ENCODE peak calls at places on chromosomes 2 and 18, in nine cellular contexts. D, M, E, K, A, C, R, Y and F are unnamed samples. For H3K4me1, the result is how much of the 10 kb centered on the place peaks cover.

GRCh38 chr18:45589559-45590041 is 25.7 kb upstream of the SLC14A2 start:
- DNase-seq in D (no peak), M (no peak), E (peak), K (no peak), A (no peak), C (no peak), R (peak), Y (no peak), F (no peak)

GRCh38 chr2:152716805-152717241 is 438 bp downstream of the PRPF40A start:
- DNase-seq in D (no peak), M (peak), E (peak), K (no peak), A (no peak), C (peak), R (no peak), Y (peak), F (peak)

GRCh38 chr2:18433872-18434271 is 126.6 kb downstream of the RDH14 start:
- DNase-seq in D (no peak), M (no peak), E (no peak), K (no peak), A (no peak), C (no peak), R (no peak), Y (no peak), F (no peak)

GRCh38 chr2:185471441-185471840 is 267.2 kb upstream of the FSIP2 start:
- DNase-seq in D (no peak), M (no peak), E (no peak), K (no peak), A (no peak), C (no peak), R (no peak), Y (no peak), F (no peak)

GRCh38 chr2:32135409-32135808 is 30.3 kb upstream of the SLC30A6 start:
- DNase-seq in D (no peak), M (peak), E (peak), K (peak), A (no peak), C (no peak), R (peak), Y (peak), F (peak)

GRCh38 chr2:8454797-8455196 is 227.1 kb upstream of the ID2 start:
- DNase-seq in D (no peak), M (no peak), E (no peak), K (no peak), A (no peak), C (no peak), R (no peak), Y (no peak), F (no peak)

GRCh38 chr18:42640160-42640559 is 475.3 kb downstream of the RIT2 start:
- DNase-seq in D (no peak), M (no peak), E (peak), K (no peak), A (no peak), C (no peak), R (no peak), Y (peak), F (no peak)

GRCh38 chr2:58853420-58853819 is 612.3 kb upstream of the FANCL start:
- DNase-seq in D (no peak), M (no peak), E (no peak), K (no peak), A (no peak), C (no peak), R (no peak), Y (no peak), F (no peak)

GRCh38 chr18:75063196-75063595 is 145.7 kb downstream of the PTGR3 start:
- DNase-seq in D (no peak), M (no peak), E (no peak), K (no peak), A (no peak), C (no peak), R (no peak), Y (no peak), F (no peak)

GRCh38 chr2:202521470-202521869 is 113.3 kb upstream of the FAM117B start:
- DNase-seq in D (no peak), M (no peak), E (no peak), K (no peak), A (no peak), C (no peak), R (no peak), Y (no peak), F (no peak)

GRCh38 chr2:36963106-36963505 is 3.2 kb downstream of the STRN start:
- DNase-seq in D (no peak), M (no peak), E (no peak), K (no peak), A (no peak), C (no peak), R (no peak), Y (peak), F (no peak)

GRCh38 chr2:6960659-6961058 is 43.4 kb downstream of the RNF144A start:
- DNase-seq in D (peak), M (no peak), E (peak), K (no peak), A (no peak), C (peak), R (peak), Y (peak), F (no peak)

GRCh38 chr18:55868909-55869308 is 280.9 kb upstream of the TCF4 start:
- DNase-seq in D (no peak), M (no peak), E (peak), K (no peak), A (no peak), C (no peak), R (no peak), Y (no peak), F (no peak)

GRCh38 chr2:21676056-21676455 is 552.3 kb downstream of the TDRD15 start:
- DNase-seq in D (no peak), M (no peak), E (no peak), K (no peak), A (no peak), C (no peak), R (no peak), Y (no peak), F (no peak)

DNA sequence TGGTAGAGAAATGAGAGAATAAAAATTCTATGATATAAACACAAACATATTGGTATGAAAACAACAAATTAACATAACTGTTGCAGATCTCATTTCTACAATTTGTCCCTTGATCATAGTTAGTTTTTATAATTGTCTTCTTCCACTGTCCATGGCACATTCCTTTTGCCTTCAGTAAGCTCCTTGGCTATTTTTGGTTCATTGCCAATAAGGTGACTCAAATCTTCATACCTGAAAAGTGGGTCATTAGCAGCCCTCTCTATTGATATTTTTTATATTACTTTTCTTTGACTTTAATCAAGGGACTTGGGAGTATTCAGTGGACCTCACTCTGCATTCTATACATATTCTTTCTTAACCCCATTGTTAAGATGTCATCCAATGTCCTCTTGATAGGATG is 552.9 kb downstream of the TDRD15 start:
- DNase-seq in D (no peak), M (no peak), E (peak), K (no peak), A (no peak), C (no peak), R (no peak), Y (no peak), F (no peak)
- H3K4me3 ChIP-seq in D (no peak), M (no peak), E (no peak), K (no peak), A (no peak), C (no peak), R (no peak), Y (no peak), F (no peak)

GRCh38 chr2:54417577-54417976 is 38.5 kb upstream of the SPTBN1 start:
- DNase-seq in D (no peak), M (no peak), E (no peak), K (no peak), A (no peak), C (peak), R (no peak), Y (no peak), F (no peak)
- H3K4me1 ChIP-seq in D (under half), M (under half), E (under half), K (under half), A (under half), C (under half), R (under half), Y (under half), F (under half)

GRCh38 chr2:5698171-5698570 is 6.0 kb downstream of the SOX11 start:
- DNase-seq in D (no peak), M (no peak), E (no peak), K (no peak), A (no peak), C (no peak), R (no peak), Y (no peak), F (no peak)

GRCh38 chr2:5697554-5697953 is 5.4 kb downstream of the SOX11 start:
- DNase-seq in D (no peak), M (no peak), E (no peak), K (no peak), A (no peak), C (no peak), R (no peak), Y (no peak), F (no peak)

GRCh38 chr2:5695641-5696350 is 3.6 kb downstream of the SOX11 start:
- DNase-seq in D (no peak), M (no peak), E (peak), K (no peak), A (no peak), C (no peak), R (peak), Y (peak), F (no peak)

GRCh38 chr2:5696351-5696740 is 4.2 kb downstream of the SOX11 start:
- DNase-seq in D (no peak), M (no peak), E (peak), K (no peak), A (no peak), C (no peak), R (peak), Y (no peak), F (no peak)

GRCh38 chr2:5696741-5697521 is 4.7 kb downstream of the SOX11 start:
- DNase-seq in D (no peak), M (no peak), E (peak), K (no peak), A (no peak), C (no peak), R (peak), Y (peak), F (no peak)
- H3K4me3 ChIP-seq in D (no peak), M (no peak), E (peak), K (no peak), A (peak), C (no peak), R (peak), Y (peak), F (no peak)

GRCh38 chr2:47300609-47301276 is 102.2 kb upstream of the MSH2 start:
- DNase-seq in D (peak), M (peak), E (no peak), K (no peak), A (no peak), C (no peak), R (no peak), Y (no peak), F (no peak)

GRCh38 chr2:47302308-47302707 is 100.6 kb upstream of the MSH2 start:
- DNase-seq in D (no peak), M (no peak), E (no peak), K (no peak), A (no peak), C (no peak), R (no peak), Y (no peak), F (no peak)

GRCh38 chr2:47300081-47300480 is 102.9 kb upstream of the MSH2 start:
- DNase-seq in D (no peak), M (no peak), E (no peak), K (no peak), A (no peak), C (no peak), R (no peak), Y (no peak), F (peak)

GRCh38 chr2:47301731-47302130 is 101.2 kb upstream of the MSH2 start:
- DNase-seq in D (no peak), M (no peak), E (no peak), K (no peak), A (no peak), C (no peak), R (no peak), Y (no peak), F (no peak)

GRCh38 chr2:47301277-47301618 is 101.7 kb upstream of the MSH2 start:
- DNase-seq in D (no peak), M (no peak), E (no peak), K (no peak), A (no peak), C (no peak), R (no peak), Y (no peak), F (no peak)
- H3K4me1 ChIP-seq in D (under half), M (under half), E (under half), K (under half), A (under half), C (under half), R (under half), Y (under half), F (half or more)

GRCh38 chr2:142020368-142020767 is 110.4 kb downstream of the LRP1B start:
- DNase-seq in D (no peak), M (no peak), E (peak), K (no peak), A (no peak), C (no peak), R (no peak), Y (no peak), F (no peak)

GRCh38 chr2:142030735-142031134 is 100.1 kb downstream of the LRP1B start:
- DNase-seq in D (no peak), M (no peak), E (no peak), K (no peak), A (no peak), C (no peak), R (no peak), Y (no peak), F (no peak)

GRCh38 chr2:142025394-142025793 is 105.4 kb downstream of the LRP1B start:
- DNase-seq in D (no peak), M (no peak), E (no peak), K (no peak), A (no peak), C (no peak), R (no peak), Y (no peak), F (no peak)
- H3K4me3 ChIP-seq in D (no peak), M (no peak), E (no peak), K (no peak), A (no peak), C (no peak), R (no peak), Y (no peak), F (no peak)

DNA sequence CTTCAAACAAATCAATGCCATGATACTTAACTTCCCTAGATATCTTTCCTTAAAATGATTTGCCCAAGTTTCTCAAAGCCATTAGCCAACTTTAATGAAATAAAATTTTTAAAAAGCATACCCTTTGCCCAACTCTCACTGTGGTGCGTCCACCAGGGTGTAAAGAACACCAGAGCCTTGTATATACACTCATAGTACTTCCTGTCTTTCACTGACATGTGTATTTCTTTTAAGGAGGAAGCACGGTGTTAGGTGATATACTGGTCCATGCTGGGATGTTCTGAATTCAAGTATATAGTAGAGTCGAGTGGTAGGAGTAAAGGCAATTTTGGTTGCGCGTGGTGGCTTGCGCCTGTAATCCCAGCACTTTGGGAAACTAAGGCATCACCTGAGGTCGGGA is 22.7 kb downstream of the AAK1 start:
- DNase-seq in D (no peak), M (no peak), E (no peak), K (no peak), A (no peak), C (no peak), R (no peak), Y (no peak), F (no peak)
- H3K4me1 ChIP-seq in D (under half), M (under half), E (under half), K (under half), A (under half), C (half or more), R (half or more), Y (under half), F (under half)

GRCh38 chr2:207041753-207042152 is 102.4 kb downstream of the CPO start:
- DNase-seq in D (no peak), M (no peak), E (no peak), K (no peak), A (no peak), C (no peak), R (no peak), Y (no peak), F (peak)

GRCh38 chr2:207042841-207043240 is 103.5 kb downstream of the CPO start:
- DNase-seq in D (no peak), M (no peak), E (no peak), K (no peak), A (no peak), C (no peak), R (no peak), Y (no peak), F (no peak)

GRCh38 chr2:207040606-207041173 is 101.4 kb downstream of the CPO start:
- DNase-seq in D (peak), M (no peak), E (no peak), K (no peak), A (no peak), C (no peak), R (no peak), Y (no peak), F (no peak)

GRCh38 chr2:207041279-207041678 is 102.0 kb downstream of the CPO start:
- DNase-seq in D (peak), M (no peak), E (peak), K (no peak), A (no peak), C (no peak), R (peak), Y (no peak), F (peak)

GRCh38 chr2:207042155-207042554 is 102.8 kb downstream of the CPO start:
- DNase-seq in D (no peak), M (no peak), E (peak), K (no peak), A (no peak), C (no peak), R (no peak), Y (no peak), F (no peak)
- H3K4me3 ChIP-seq in D (no peak), M (no peak), E (no peak), K (no peak), A (peak), C (no peak), R (no peak), Y (no peak), F (no peak)

GRCh38 chr2:130344578-130344977 is 1.9 kb downstream of the IMP4 start:
- DNase-seq in D (no peak), M (no peak), E (no peak), K (no peak), A (no peak), C (no peak), R (no peak), Y (no peak), F (no peak)

GRCh38 chr2:130345091-130345490 is 2.4 kb downstream of the IMP4 start:
- DNase-seq in D (no peak), M (no peak), E (no peak), K (no peak), A (no peak), C (no peak), R (no peak), Y (no peak), F (no peak)

GRCh38 chr2:130346041-130346740 is 3.5 kb downstream of the IMP4 start:
- DNase-seq in D (no peak), M (no peak), E (no peak), K (no peak), A (no peak), C (no peak), R (no peak), Y (no peak), F (no peak)

GRCh38 chr2:130346741-130347066 is 4.0 kb downstream of the IMP4 start:
- DNase-seq in D (no peak), M (no peak), E (no peak), K (no peak), A (no peak), C (no peak), R (no peak), Y (no peak), F (no peak)

GRCh38 chr2:130345611-130346010 is 2.9 kb downstream of the IMP4 start:
- DNase-seq in D (no peak), M (no peak), E (no peak), K (no peak), A (peak), C (no peak), R (no peak), Y (no peak), F (no peak)
- H3K4me1 ChIP-seq in D (under half), M (half or more), E (under half), K (under half), A (under half), C (under half), R (under half), Y (under half), F (under half)